ENCODE peak calls at places on chromosomes 16 and 17, in ten cellular contexts. W is astrocyte, O is Peyer's patch, S is osteoblast, A is right lobe of liver, U is heart right ventricle, R is upper lobe of right lung, Z is gastrocnemius medialis, T is PC-3, F is BE2C. V is an unnamed sample.

GRCh38 chr17:67717624-67718324 is at the start of gene NOL11:
- DNase-seq in W (peak; percentile 91), O (peak; percentile 98), S (peak; percentile 96), A (peak; percentile 99), U (peak; percentile 99), R (peak; percentile 99), Z (peak; percentile 98), T (peak; percentile 100), F (peak; percentile 99), V (peak; percentile 100)

GRCh38 chr17:68196394-68197090 is 51.3 kb upstream of the AMZ2 start:
- DNase-seq in W (no peak), O (no peak), S (peak; percentile 78), A (no peak), U (no peak), R (no peak), Z (no peak), T (no peak), F (no peak), V (no peak)

GRCh38 chr16:1723450-1724147 is 17.6 kb downstream of the MAPK8IP3 start:
- DNase-seq in W (no peak), O (peak; percentile 58), S (peak; percentile 95), A (no peak), U (no peak), R (no peak), Z (no peak), T (peak; percentile 68), F (peak; percentile 52), V (peak; percentile 37)

GRCh38 chr17:28327031-28327607 is 8.1 kb downstream of the TMEM97 start:
- DNase-seq in W (no peak), O (peak; percentile 3), S (no peak), A (no peak), U (no peak), R (no peak), Z (no peak), T (peak; percentile 66), F (no peak), V (no peak)

GRCh38 chr17:78617371-78618061 is 40.3 kb upstream of the DNAH17 start:
- DNase-seq in W (no peak), O (no peak), S (no peak), A (no peak), U (no peak), R (no peak), Z (peak; percentile 82), T (no peak), F (no peak), V (no peak)

GRCh38 chr17:47684535-47685193 is 9.3 kb upstream of the TBKBP1 start:
- DNase-seq in W (no peak), O (no peak), S (no peak), A (no peak), U (no peak), R (no peak), Z (no peak), T (no peak), F (no peak), V (no peak)

GRCh38 chr17:6323626-6324356 is 111.1 kb downstream of the AIPL1 start:
- DNase-seq in W (no peak), O (no peak), S (no peak), A (no peak), U (no peak), R (no peak), Z (no peak), T (peak; percentile 23), F (no peak), V (no peak)

GRCh38 chr17:27593232-27593856 is 37.6 kb upstream of the LGALS9 start:
- DNase-seq in W (no peak), O (no peak), S (peak; percentile 2), A (no peak), U (no peak), R (no peak), Z (peak; percentile 50), T (no peak), F (no peak), V (no peak)

GRCh38 chr17:65079489-65079900 is 23.0 kb upstream of the GNA13 start:
- DNase-seq in W (no peak), O (no peak), S (peak; percentile 45), A (no peak), U (no peak), R (no peak), Z (no peak), T (no peak), F (no peak), V (no peak)

GRCh38 chr16:57916735-57917450 is 54.0 kb downstream of the CNGB1 start:
- DNase-seq in W (no peak), O (no peak), S (no peak), A (no peak), U (no peak), R (no peak), Z (no peak), T (peak; percentile 53), F (no peak), V (peak; percentile 25)

GRCh38 chr17:43563262-43564079 is 17.3 kb upstream of the ETV4 start:
- DNase-seq in W (no peak), O (no peak), S (peak; percentile 31), A (no peak), U (no peak), R (no peak), Z (no peak), T (no peak), F (no peak), V (no peak)

GRCh38 chr17:35801583-35802224 is 6.3 kb upstream of the MMP28 start:
- DNase-seq in W (peak; percentile 67), O (peak; percentile 47), S (no peak), A (peak; percentile 44), U (peak; percentile 83), R (peak; percentile 75), Z (peak; percentile 33), T (no peak), F (peak; percentile 96), V (peak; percentile 38)

GRCh38 chr17:60902399-60902798 is 224.7 kb downstream of the BCAS3 start:
- DNase-seq in W (peak; percentile 59), O (no peak), S (no peak), A (no peak), U (no peak), R (no peak), Z (no peak), T (no peak), F (no peak), V (no peak)

GRCh38 chr16:56625140-56625942 is at the start of gene MT1E:
- DNase-seq in W (peak; percentile 65), O (no peak), S (peak; percentile 98), A (peak; percentile 80), U (peak; percentile 85), R (peak; percentile 92), Z (peak; percentile 83), T (no peak), F (no peak), V (peak; percentile 76)

GRCh38 chr17:3593384-3593783 is 15.8 kb downstream of the TRPV1 start:
- DNase-seq in W (no peak), O (no peak), S (peak; percentile 54), A (no peak), U (no peak), R (no peak), Z (no peak), T (no peak), F (no peak), V (no peak)

GRCh38 chr17:28967240-28968135 is 16.2 kb upstream of the PHF12 start:
- DNase-seq in W (no peak), O (no peak), S (peak; percentile 36), A (no peak), U (no peak), R (no peak), Z (no peak), T (no peak), F (no peak), V (no peak)

GRCh38 chr16:67235816-67236547 is 9.1 kb downstream of the TMEM208 start:
- DNase-seq in W (no peak), O (no peak), S (peak; percentile 27), A (no peak), U (no peak), R (no peak), Z (no peak), T (no peak), F (no peak), V (peak; percentile 33)

GRCh38 chr16:85982563-85982939 is 83.6 kb downstream of the IRF8 start:
- DNase-seq in W (no peak), O (no peak), S (peak; percentile 53), A (peak; percentile 64), U (peak; percentile 49), R (peak; percentile 88), Z (peak; percentile 39), T (no peak), F (no peak), V (no peak)

GRCh38 chr16:65318138-65318537 is 196.3 kb upstream of the CDH11 start:
- DNase-seq in W (no peak), O (no peak), S (no peak), A (no peak), U (no peak), R (no peak), Z (no peak), T (no peak), F (peak; percentile 62), V (no peak)

GRCh38 chr17:48995332-48995870 is 1.8 kb upstream of the IGF2BP1 start:
- DNase-seq in W (no peak), O (no peak), S (no peak), A (no peak), U (no peak), R (no peak), Z (no peak), T (no peak), F (peak; percentile 23), V (no peak)
- H3K9me3 ChIP-seq in W (no peaks in the 10 kb centered on the region), O (no peaks in the 10 kb centered on the region), S (no peaks in the 10 kb centered on the region), A (no peaks in the 10 kb centered on the region), U (no peaks in the 10 kb centered on the region), R (no peaks in the 10 kb centered on the region), Z (no peaks in the 10 kb centered on the region), T (no peaks in the 10 kb centered on the region), F (no peaks in the 10 kb centered on the region), V (no peaks in the 10 kb centered on the region)

DNA sequence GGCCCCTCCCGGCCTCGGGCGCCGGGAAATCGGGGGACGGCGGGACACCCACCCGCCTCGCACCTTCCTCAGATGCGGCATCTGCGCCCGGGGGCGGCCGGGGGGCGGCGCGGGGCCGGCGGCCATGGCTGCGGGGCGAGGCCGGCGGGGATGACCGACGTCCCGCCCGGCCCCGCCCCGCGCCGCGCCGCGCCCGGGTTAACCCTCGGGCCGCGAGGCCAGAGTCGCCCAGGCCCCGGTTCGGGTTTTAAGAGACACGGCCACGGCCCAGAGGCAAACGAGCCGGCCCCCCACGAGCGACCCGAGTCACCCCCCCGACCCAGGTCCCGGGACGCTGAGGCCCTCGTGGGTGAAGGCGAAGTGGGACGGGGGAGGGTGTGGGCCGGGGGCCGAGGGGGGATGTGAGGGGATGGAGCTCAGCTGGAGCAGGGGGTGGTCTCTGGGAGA is at the start of gene RGS11:
- DNase-seq in W (no peak), O (no peak), S (peak; percentile 91), A (no peak), U (peak; percentile 27), R (peak; percentile 61), Z (no peak), T (no peak), F (peak; percentile 14), V (no peak)
- H3K4me3 ChIP-seq in W (no peak within 1 kb of the TSS), O (peak within 1 kb of the TSS; percentile 48), S (no peak within 1 kb of the TSS), A (no peak within 1 kb of the TSS), U (peak within 1 kb of the TSS; percentile 40), R (peak within 1 kb of the TSS; percentile 54), Z (peak within 1 kb of the TSS; percentile 46), T (peak within 1 kb of the TSS; percentile 52), F (peak within 1 kb of the TSS; percentile 43), V (no peak within 1 kb of the TSS)

GRCh38 chr16:88770459-88771293 is 14.3 kb downstream of the PIEZO1 start:
- DNase-seq in W (peak; percentile 80), O (peak; percentile 25), S (peak; percentile 93), A (no peak), U (peak; percentile 74), R (peak; percentile 90), Z (no peak), T (peak; percentile 61), F (peak; percentile 78), V (peak; percentile 52)
- H3K4me1 ChIP-seq in W (peaks cover 78% of the 10 kb centered on the region), O (peaks cover 78% of the 10 kb centered on the region), S (peaks cover 70% of the 10 kb centered on the region), A (peaks cover 15% of the 10 kb centered on the region), U (peaks cover 63% of the 10 kb centered on the region), R (peaks cover 89% of the 10 kb centered on the region), Z (peaks cover 18% of the 10 kb centered on the region), T (peaks cover 45% of the 10 kb centered on the region), F (peaks cover 26% of the 10 kb centered on the region), V (peaks cover 53% of the 10 kb centered on the region)

GRCh38 chr17:70357196-70357595 is 187.9 kb downstream of the KCNJ2 start:
- DNase-seq in W (peak; percentile 66), O (no peak), S (no peak), A (no peak), U (no peak), R (no peak), Z (no peak), T (no peak), F (no peak), V (no peak)
- H3K9me3 ChIP-seq in W (no peaks in the 10 kb centered on the region), O (no peaks in the 10 kb centered on the region), S (no peaks in the 10 kb centered on the region), A (no peaks in the 10 kb centered on the region), U (no peaks in the 10 kb centered on the region), R (no peaks in the 10 kb centered on the region), Z (no peaks in the 10 kb centered on the region), T (no peaks in the 10 kb centered on the region), F (no peaks in the 10 kb centered on the region), V (no peaks in the 10 kb centered on the region)